ENCODE peak calls at places on chromosome 5, in seven cellular contexts. Y is endodermal cell, P is body of pancreas, E is ascending aorta, H is cardiac muscle cell, F is RWPE2, Z is HCT116. I is an unnamed sample.

GRCh38 chr5:167626341-167627118 is 664.9 kb upstream of the WWC1 start:
- DNase-seq in Y (no peak), P (no peak), E (no peak), H (no peak), F (no peak), Z (no peak), I (no peak)

GRCh38 chr5:14187660-14188059 is 44.5 kb downstream of the TRIO start:
- DNase-seq in Y (no peak), P (no peak), E (no peak), H (no peak), F (no peak), Z (no peak), I (no peak)

GRCh38 chr5:141507387-141508091 is 18.7 kb downstream of the PCDHGC5 start:
- DNase-seq in Y (no peak), P (no peak), E (no peak), H (peak; percentile 37), F (no peak), Z (no peak), I (no peak)

GRCh38 chr5:1074816-1075554 is 36.9 kb downstream of the SLC12A7 start:
- DNase-seq in Y (no peak), P (no peak), E (no peak), H (no peak), F (no peak), Z (no peak), I (no peak)

GRCh38 chr5:153658606-153659005 is 168.1 kb downstream of the GRIA1 start:
- DNase-seq in Y (no peak), P (no peak), E (no peak), H (no peak), F (no peak), Z (no peak), I (no peak)

GRCh38 chr5:110634475-110634874 is 92.0 kb downstream of the TMEM232 start:
- DNase-seq in Y (no peak), P (no peak), E (no peak), H (no peak), F (no peak), Z (no peak), I (no peak)

GRCh38 chr5:119315516-119315949 is 40.3 kb upstream of the TNFAIP8 start:
- DNase-seq in Y (peak; percentile 51), P (no peak), E (no peak), H (no peak), F (no peak), Z (no peak), I (peak; percentile 22)

GRCh38 chr5:81751836-81752643 is 1.1 kb upstream of the SSBP2 start:
- DNase-seq in Y (no peak), P (no peak), E (no peak), H (peak; percentile 19), F (no peak), Z (no peak), I (no peak)

GRCh38 chr5:142969186-142969585 is 199.0 kb downstream of the ARHGAP26 start:
- DNase-seq in Y (peak; percentile 4), P (no peak), E (no peak), H (no peak), F (no peak), Z (no peak), I (no peak)

GRCh38 chr5:122492675-122493074 is 180.6 kb downstream of the SNCAIP start:
- DNase-seq in Y (peak; percentile 50), P (no peak), E (no peak), H (no peak), F (no peak), Z (peak; percentile 24), I (no peak)

GRCh38 chr5:55062039-55062779 is 38.2 kb downstream of the GZMK start:
- DNase-seq in Y (no peak), P (no peak), E (no peak), H (no peak), F (no peak), Z (no peak), I (no peak)

GRCh38 chr5:90802695-90803317 is 244.2 kb downstream of the ADGRV1 start:
- DNase-seq in Y (peak; percentile 78), P (peak; percentile 24), E (no peak), H (peak; percentile 57), F (no peak), Z (peak; percentile 27), I (peak; percentile 60)

GRCh38 chr5:74648835-74649286 is 8.3 kb upstream of the ENC1 start:
- DNase-seq in Y (no peak), P (peak; percentile 36), E (no peak), H (peak; percentile 66), F (no peak), Z (no peak), I (peak; percentile 77)

GRCh38 chr5:138385660-138386059 is 33.2 kb downstream of the KDM3B start:
- DNase-seq in Y (no peak), P (no peak), E (no peak), H (no peak), F (no peak), Z (no peak), I (no peak)

GRCh38 chr5:58369513-58370156 is 90.3 kb downstream of the PLK2 start:
- DNase-seq in Y (no peak), P (no peak), E (no peak), H (no peak), F (no peak), Z (no peak), I (no peak)

GRCh38 chr5:107359033-107359915 is 311.5 kb downstream of the EFNA5 start:
- DNase-seq in Y (no peak), P (no peak), E (no peak), H (no peak), F (no peak), Z (no peak), I (no peak)

GRCh38 chr5:154566146-154566680 is 88.2 kb upstream of the HAND1 start:
- DNase-seq in Y (no peak), P (no peak), E (no peak), H (no peak), F (no peak), Z (no peak), I (no peak)

GRCh38 chr5:115355777-115356381 is 59.4 kb upstream of the CCDC112 start:
- DNase-seq in Y (no peak), P (no peak), E (no peak), H (no peak), F (no peak), Z (no peak), I (no peak)

GRCh38 chr5:59193616-59194319 is 610.9 kb downstream of the RAB3C start:
- DNase-seq in Y (no peak), P (no peak), E (no peak), H (peak; percentile 10), F (peak; percentile 98), Z (no peak), I (no peak)

GRCh38 chr5:78677777-78678668 is 29.5 kb upstream of the LHFPL2 start:
- DNase-seq in Y (no peak), P (peak; percentile 18), E (no peak), H (no peak), F (no peak), Z (peak; percentile 69), I (no peak)

DNA sequence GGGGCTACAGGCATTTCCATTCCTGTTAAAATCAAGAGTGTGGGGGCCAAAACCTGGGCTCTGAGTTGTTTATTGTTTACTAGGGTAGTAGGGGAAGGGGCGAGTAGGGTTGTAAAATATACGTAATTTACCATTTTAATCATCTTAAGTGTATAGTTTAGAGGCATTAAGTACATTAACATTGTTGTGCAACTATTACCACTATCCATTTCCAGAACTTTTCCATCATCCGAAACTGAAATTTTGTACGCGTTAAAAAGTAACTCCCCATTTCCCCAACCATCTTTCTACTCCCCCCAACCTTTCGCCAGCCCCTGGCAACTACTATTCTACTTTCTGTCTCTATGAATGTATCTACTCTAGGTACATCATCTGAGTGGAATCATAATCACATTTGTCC is 3.6 kb upstream of the FOXD1 start:
- DNase-seq in Y (no peak), P (no peak), E (no peak), H (no peak), F (no peak), Z (no peak), I (no peak)
- H3K4me3 ChIP-seq in Y (no peak overlapping the region), P (no peak overlapping the region), E (no peak overlapping the region), H (no peak overlapping the region), F (no peak overlapping the region), Z (no peak overlapping the region), I (no peak overlapping the region)

DNA sequence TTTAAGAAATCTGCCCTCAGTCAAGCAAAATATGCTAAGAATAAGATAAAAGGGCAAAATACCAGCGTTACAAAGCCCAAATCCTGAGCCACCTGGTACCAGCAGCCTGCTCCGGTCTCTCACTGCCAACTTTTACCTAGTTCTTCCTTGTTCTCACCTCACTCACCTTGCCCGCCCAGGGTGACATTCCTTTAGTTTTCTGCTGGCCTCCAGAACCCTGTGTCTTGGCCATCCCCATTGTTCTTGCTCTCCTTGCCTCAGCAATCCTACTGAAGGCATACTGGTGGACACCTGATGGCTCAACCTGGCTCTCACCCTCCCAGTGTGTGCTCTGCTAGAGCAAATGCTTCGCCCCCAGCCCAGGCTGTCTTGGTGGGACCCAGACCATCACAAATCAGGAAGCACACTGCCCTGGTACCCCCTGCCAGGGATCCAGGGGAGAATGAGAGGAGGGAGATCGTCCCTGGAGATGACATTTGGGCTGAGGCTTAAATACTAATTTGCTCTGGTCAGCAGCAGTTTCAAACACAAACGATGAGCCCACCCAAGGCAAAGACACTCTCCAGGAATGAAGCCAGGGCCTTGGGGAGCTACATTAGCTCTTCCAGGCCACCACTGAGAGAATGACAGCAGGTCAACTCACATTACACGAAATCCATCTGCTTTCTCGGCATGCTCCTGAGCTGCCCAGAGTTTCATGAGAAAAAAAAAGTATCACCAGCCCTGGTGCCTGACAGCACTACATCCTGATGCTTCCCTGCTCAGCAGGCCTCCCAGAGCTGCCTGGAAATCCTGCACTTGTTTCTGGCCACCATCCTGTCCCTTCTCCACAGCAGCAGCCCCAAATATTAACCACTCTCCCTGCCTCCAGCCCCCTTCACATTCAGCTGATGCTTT is 12.2 kb upstream of the SEPTIN8 start:
- DNase-seq in Y (no peak), P (no peak), E (no peak), H (no peak), F (no peak), Z (no peak), I (no peak)
- H3K27me3 ChIP-seq in Y (peaks cover 17% of the 10 kb centered on the region), P (no peaks in the 10 kb centered on the region), E (no peaks in the 10 kb centered on the region), H (no peaks in the 10 kb centered on the region), F (no peaks in the 10 kb centered on the region), Z (no peaks in the 10 kb centered on the region), I (no peaks in the 10 kb centered on the region)

DNA sequence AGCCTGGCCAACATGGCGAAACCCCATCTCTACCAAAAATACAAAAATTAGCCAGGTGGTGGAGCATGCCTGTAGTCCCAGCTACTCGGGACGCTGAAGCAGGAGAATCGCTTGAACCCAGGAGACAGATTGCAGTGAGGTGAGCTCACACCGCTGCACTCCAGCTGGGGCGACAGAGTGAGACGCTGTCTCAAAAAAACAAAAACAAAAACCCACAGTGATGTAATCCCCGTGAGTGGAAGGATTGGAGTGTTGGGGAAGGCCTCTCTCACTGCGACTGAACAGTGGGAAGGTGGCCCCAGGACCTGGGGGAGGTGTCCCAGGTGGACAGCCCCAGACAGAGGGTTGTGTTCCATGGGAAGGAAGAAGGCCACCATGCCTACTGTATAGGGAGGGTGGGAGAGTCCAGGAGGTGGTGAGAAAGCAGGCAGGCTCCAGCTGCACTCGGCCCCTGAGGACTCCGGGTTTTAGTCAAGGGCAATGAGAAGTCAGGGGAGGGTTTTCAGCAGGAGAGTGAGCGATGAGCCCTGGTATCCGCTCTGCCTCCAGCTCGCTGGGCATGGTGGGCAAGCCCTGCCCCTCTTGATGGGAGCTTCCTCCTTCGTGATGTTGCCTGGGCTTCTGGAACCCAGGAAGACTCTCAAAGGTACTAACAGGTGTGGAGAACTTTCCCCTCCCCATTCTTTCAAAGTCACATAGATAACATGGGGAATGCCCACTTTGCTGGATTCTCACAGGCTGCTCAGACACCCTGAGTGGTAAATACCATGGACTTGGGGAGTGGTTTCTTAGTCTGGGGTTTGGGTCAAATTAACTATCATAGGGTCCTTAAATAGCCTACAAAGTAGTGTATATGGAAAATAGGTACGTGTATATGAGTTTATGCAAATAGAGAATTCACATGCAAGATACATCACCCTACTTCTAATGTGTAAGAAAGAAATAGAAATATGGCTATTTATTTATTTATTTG is 74.7 kb downstream of the PPARGC1B start:
- DNase-seq in Y (no peak), P (no peak), E (no peak), H (no peak), F (no peak), Z (no peak), I (no peak)
- H3K4me3 ChIP-seq in Y (no peak overlapping the region), P (no peak overlapping the region), E (no peak overlapping the region), H (no peak overlapping the region), F (no peak overlapping the region), Z (no peak overlapping the region), I (no peak overlapping the region)

GRCh38 chr5:38576971-38577684 is 20.7 kb upstream of the LIFR start:
- DNase-seq in Y (no peak), P (no peak), E (no peak), H (no peak), F (no peak), Z (no peak), I (no peak)
- H3K27me3 ChIP-seq in Y (no peaks in the 10 kb centered on the region), P (no peaks in the 10 kb centered on the region), E (no peaks in the 10 kb centered on the region), H (no peaks in the 10 kb centered on the region), F (no peaks in the 10 kb centered on the region), Z (no peaks in the 10 kb centered on the region), I (no peaks in the 10 kb centered on the region)

I was measured in H7.